ENCODE peak calls at places on chromosomes 3 and 15, in four cellular contexts. W, S, Z and N are unnamed samples.

GRCh38 chr15:97168704-97169475 is 791.6 kb upstream of the ARRDC4 start:
- DNase-seq in W (no peak), Z (no peak), S (no peak), N (no peak)

GRCh38 chr15:82129769-82130168 is 84.0 kb upstream of the MEX3B start:
- DNase-seq in S (no peak), W (no peak), Z (no peak), N (no peak)

GRCh38 chr3:44184319-44184953 is 57.2 kb upstream of the TOPAZ1 start:
- DNase-seq in S (no peak), W (no peak), Z (no peak), N (peak)

GRCh38 chr3:101992861-101993260 is 143.5 kb downstream of the NFKBIZ start:
- DNase-seq in W (no peak), S (no peak), Z (no peak), N (no peak)

GRCh38 chr3:184710870-184711365 is 946 bp downstream of the MAGEF1 start:
- DNase-seq in W (no peak), S (no peak), Z (no peak), N (peak)

GRCh38 chr3:125436921-125437320 is 61.8 kb upstream of the ZNF148 start:
- DNase-seq in W (no peak), Z (no peak), S (no peak), N (no peak)

GRCh38 chr15:73991726-73992593 is at the start of gene STOML1:
- DNase-seq in Z (peak), S (peak), W (peak), N (peak)

GRCh38 chr3:44511238-44511567 is 33.7 kb upstream of the ZNF445 start:
- DNase-seq in Z (no peak), S (no peak), W (peak), N (no peak)

GRCh38 chr3:5195605-5196004 is 8.1 kb downstream of the EDEM1 start:
- DNase-seq in Z (peak), W (no peak), S (no peak), N (peak)

GRCh38 chr15:63392355-63393009 is 10.8 kb upstream of the CA12 start:
- DNase-seq in S (no peak), Z (no peak), W (no peak), N (no peak)

DNA sequence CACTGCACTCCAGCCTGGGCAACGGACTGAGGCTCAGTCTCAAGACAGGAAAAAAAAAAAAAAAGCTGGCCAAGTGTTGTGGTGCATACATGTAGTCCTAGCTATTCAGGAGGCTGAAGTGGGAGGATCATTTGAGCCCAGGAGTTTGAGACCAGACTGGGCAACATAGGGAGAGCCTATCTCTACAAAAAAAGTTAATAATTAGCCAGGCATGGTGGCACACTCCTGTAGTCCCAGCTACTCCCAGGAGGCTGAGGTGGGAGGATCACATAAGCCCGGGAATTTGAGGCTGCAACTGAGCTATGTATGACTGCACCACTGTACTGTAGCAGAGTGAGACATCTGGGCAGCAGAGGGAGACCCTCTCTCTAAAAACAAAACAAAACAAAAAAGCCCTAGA is 58.9 kb downstream of the RBPMS2 start:
- DNase-seq in W (no peak), Z (no peak), S (no peak), N (no peak)
- TF ChIP-seq CTCF in W (no peak), Z (no peak), S (no peak), N (no peak)

DNA sequence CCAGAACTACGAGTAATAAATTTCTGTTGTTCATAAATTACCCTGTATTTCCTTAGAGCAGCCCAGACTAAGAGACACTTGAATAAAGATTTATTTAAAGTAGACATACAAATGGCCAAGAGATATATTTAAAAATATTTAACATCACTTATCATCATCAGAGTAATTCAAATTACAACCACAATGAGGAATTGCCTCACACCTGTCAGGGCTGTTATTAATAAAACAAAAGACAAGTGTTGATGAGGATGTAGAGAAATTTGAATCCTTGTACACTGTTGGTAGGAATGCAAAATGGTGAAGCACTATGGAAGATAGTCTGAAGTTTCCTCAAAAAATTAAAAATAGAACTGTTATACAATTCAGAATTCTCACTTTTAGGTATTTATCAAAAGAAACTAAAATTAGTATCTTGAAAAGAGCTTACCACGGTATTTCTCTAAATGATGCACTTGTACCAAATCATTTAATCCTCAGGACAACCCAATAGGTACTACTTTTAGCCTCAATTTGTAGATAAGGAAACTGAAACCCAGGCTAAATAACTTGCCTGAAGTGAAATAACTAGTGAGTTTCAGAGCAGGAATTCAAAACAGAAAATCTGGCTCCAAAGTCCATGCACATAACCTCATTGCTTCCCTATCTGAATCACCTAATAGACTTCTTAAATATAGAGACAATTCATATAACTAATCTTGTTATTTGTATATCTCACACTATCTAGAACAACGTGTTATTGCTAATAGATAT is 69.4 kb downstream of the ZBTB20 start:
- DNase-seq in Z (no peak), W (no peak), S (no peak), N (no peak)
- H3K4me3 ChIP-seq in Z (no peak), W (no peak), S (no peak), N (no peak)

DNA sequence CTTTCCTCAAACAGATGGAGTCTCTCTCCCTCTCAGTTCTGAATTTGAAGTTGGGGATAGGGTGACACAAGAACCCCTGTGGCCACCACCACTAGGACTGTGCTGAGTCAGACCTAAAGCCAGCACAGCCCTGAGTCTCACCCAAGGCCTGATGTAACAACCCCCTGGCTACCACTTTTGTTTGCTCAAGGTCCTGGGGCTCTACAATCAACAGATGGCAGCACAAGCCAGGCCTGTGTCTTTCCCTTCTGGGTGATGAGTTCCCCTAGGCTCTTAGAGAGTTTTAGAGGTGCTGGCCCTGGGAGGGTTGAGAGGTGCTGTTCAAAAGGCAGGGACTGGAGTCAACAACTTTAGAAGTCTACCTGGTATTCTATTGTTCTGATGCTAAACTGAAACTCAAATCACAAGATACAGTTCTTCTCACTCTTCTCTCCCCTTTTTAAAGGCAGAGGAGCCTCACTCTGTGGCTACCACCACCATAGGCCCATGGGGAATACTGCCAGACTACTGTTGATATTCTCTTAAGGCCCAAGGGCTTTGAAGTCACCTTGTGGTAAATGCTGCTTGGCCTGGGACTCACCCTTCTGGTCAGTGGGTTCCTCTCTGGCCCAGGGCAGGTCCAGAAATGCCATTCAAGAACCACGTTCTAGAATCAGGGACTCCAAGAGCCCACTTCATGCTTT is 6.5 kb downstream of the OR5K4 start:
- DNase-seq in Z (no peak), W (no peak), S (no peak), N (peak)
- TF ChIP-seq CTCF in Z (no peak), W (no peak), S (no peak), N (peak)

GRCh38 chr15:43748376-43748775 is 2.1 kb downstream of the PDIA3 start:
- DNase-seq in Z (no peak), W (no peak), S (no peak), N (peak)
- H3K4me3 ChIP-seq in Z (peak), W (no peak), S (peak), N (peak)